ENCODE peak calls at places on chromosomes 11 and 22, in ten cellular contexts. J is GM20000; A is fibroblast of villous mesenchyme; S is NCI-H1930; T is EH; V is D341Med; Q is stimulated activated CD4-positive, alpha-beta T cell treated with anti-CD3 and anti-CD28 coated beads, Interleukin-1b, Interleukin-23, amount 100 ng/mL, for 24 hours; I is activated T-helper 1 cell treated with anti-CD3 and anti-CD28 coated beads, Interleukin-2, amount 50 U/mL, for 16 hours; E is mesendoderm; Y is COR-L47. H is an unnamed sample.

GRCh38 chr11:15493066-15493465 is 378.3 kb downstream of the INSC start:
- DNase-seq in Q (no peak), T (peak), A (peak), S (no peak), V (no peak), I (no peak), E (peak), J (no peak), Y (no peak), H (no peak)

GRCh38 chr11:132539590-132540368 is 992.5 kb downstream of the OPCML start:
- DNase-seq in J (no peak), I (no peak), Q (no peak), A (no peak), V (no peak), Y (peak), S (no peak), E (no peak), T (no peak), H (no peak)

GRCh38 chr11:17753641-17754040 is 19.1 kb downstream of the KCNC1 start:
- DNase-seq in E (no peak), Q (no peak), T (no peak), S (no peak), I (no peak), J (no peak), A (no peak), V (no peak), Y (no peak), H (no peak)

GRCh38 chr11:122717264-122717867 is 61.8 kb downstream of the UBASH3B start:
- DNase-seq in E (no peak), A (no peak), Y (no peak), T (no peak), V (no peak), S (no peak), Q (no peak), J (peak), I (no peak), H (no peak)

GRCh38 chr22:37802310-37803194 is 5.2 kb upstream of the GCAT start:
- DNase-seq in A (peak), V (peak), E (peak), I (no peak), T (peak), S (peak), J (peak), Y (peak), Q (no peak), H (peak)

GRCh38 chr22:22720201-22720723 is 75.8 kb downstream of the GGTLC2 start:
- DNase-seq in V (peak), Q (no peak), A (peak), Y (peak), S (peak), J (peak), E (peak), T (peak), I (no peak), H (peak)

GRCh38 chr11:114315749-114316368 is 19.7 kb downstream of the NNMT start:
- DNase-seq in T (no peak), Y (peak), V (no peak), Q (no peak), I (no peak), E (peak), S (peak), J (no peak), A (peak), H (no peak)

GRCh38 chr22:44938886-44939285 is 70.9 kb downstream of the PHF21B start:
- DNase-seq in I (no peak), V (no peak), Q (no peak), J (no peak), E (no peak), Y (no peak), T (no peak), A (no peak), S (no peak), H (peak)

GRCh38 chr11:93655047-93655446 is 6.4 kb upstream of the CEP295 start:
- DNase-seq in Q (no peak), S (no peak), E (no peak), A (peak), T (no peak), I (no peak), V (no peak), Y (no peak), J (no peak), H (peak)

GRCh38 chr11:106468091-106468490 is 390.6 kb downstream of the AASDHPPT start:
- DNase-seq in J (no peak), E (no peak), T (peak), Q (no peak), V (no peak), S (no peak), A (peak), I (no peak), Y (no peak), H (no peak)

GRCh38 chr11:60925685-60926267 is 1.5 kb downstream of the TMEM132A start:
- DNase-seq in S (no peak), A (peak), E (no peak), V (no peak), J (no peak), Q (no peak), Y (peak), I (no peak), T (peak), H (no peak)

GRCh38 chr11:65641233-65642013 is 3.5 kb downstream of the SIPA1 start:
- DNase-seq in J (no peak), T (no peak), S (no peak), E (no peak), Q (no peak), I (no peak), A (no peak), V (no peak), Y (no peak), H (peak)

GRCh38 chr11:64032050-64032449 is 3.7 kb upstream of the FLRT1 start:
- DNase-seq in A (no peak), J (no peak), T (peak), Y (no peak), I (no peak), E (no peak), V (no peak), S (no peak), Q (no peak), H (no peak)

GRCh38 chr11:107655607-107656006 is 56.2 kb downstream of the SLN start:
- DNase-seq in E (no peak), Q (no peak), J (no peak), A (no peak), Y (no peak), T (no peak), I (no peak), V (no peak), S (no peak), H (no peak)

GRCh38 chr11:29507381-29507780 is 509.4 kb downstream of the KCNA4 start:
- DNase-seq in S (no peak), Q (no peak), V (no peak), E (no peak), T (no peak), A (no peak), J (no peak), I (no peak), Y (no peak), H (no peak)

GRCh38 chr11:134382257-134382656 is 29.8 kb downstream of the B3GAT1 start:
- DNase-seq in S (no peak), E (no peak), A (no peak), Y (no peak), Q (no peak), V (no peak), J (no peak), I (no peak), T (no peak), H (no peak)

GRCh38 chr22:46052801-46053562 is 76.0 kb upstream of the WNT7B start:
- DNase-seq in A (peak), I (no peak), V (peak), Y (peak), E (no peak), T (peak), Q (no peak), S (no peak), J (no peak), H (no peak)

GRCh38 chr11:12376259-12376971 is 956 bp upstream of the PARVA start:
- DNase-seq in T (peak), A (peak), J (no peak), S (no peak), E (peak), Y (no peak), I (no peak), V (no peak), Q (no peak), H (peak)

GRCh38 chr22:43467171-43467570 is 55.4 kb downstream of the MPPED1 start:
- DNase-seq in J (no peak), Q (no peak), S (no peak), A (no peak), V (no peak), E (no peak), T (no peak), Y (no peak), I (no peak), H (no peak)

GRCh38 chr11:71150859-71151258 is 101.5 kb downstream of the SHANK2 start:
- DNase-seq in J (no peak), I (no peak), V (no peak), T (no peak), E (no peak), Q (no peak), Y (no peak), A (no peak), S (no peak), H (no peak)

H was measured in NCI-H82.